ENCODE peak calls at places on chromosome 6, in nine cellular contexts. H, Z, M, C, A, L, W, E and S are unnamed samples.

GRCh38 chr6:90375681-90376439 is 79.2 kb upstream of the BACH2 start:
- DNase-seq in H (peak; percentile 82), W (no peak), M (peak; percentile 79), E (no peak), A (no peak), Z (no peak), L (no peak), C (no peak), S (peak; percentile 97)

GRCh38 chr6:152993847-152994246 is 8.7 kb downstream of the MTRF1L start:
- DNase-seq in A (no peak), C (no peak), W (no peak), H (no peak), L (no peak), M (no peak), Z (no peak), E (no peak), S (no peak)

GRCh38 chr6:166583230-166583629 is 3.2 kb downstream of the RAMACL start:
- DNase-seq in H (no peak), L (no peak), E (no peak), C (no peak), M (no peak), Z (no peak), W (no peak), A (no peak), S (no peak)

GRCh38 chr6:24990227-24990843 is 54.6 kb upstream of the RIPOR2 start:
- DNase-seq in A (no peak), H (peak; percentile 38), E (no peak), C (no peak), M (peak; percentile 79), Z (no peak), W (no peak), L (no peak), S (no peak)

GRCh38 chr6:36912583-36912982 is 26.8 kb downstream of the C6orf89 start:
- DNase-seq in E (peak; percentile 80), C (no peak), Z (peak; percentile 30), W (no peak), A (no peak), L (no peak), M (peak; percentile 96), H (peak; percentile 90), S (no peak)

GRCh38 chr6:53500095-53500494 is 44.8 kb downstream of the GCLC start:
- DNase-seq in H (no peak), C (no peak), W (no peak), L (no peak), E (no peak), A (no peak), Z (no peak), M (no peak), S (no peak)

GRCh38 chr6:108902389-108902792 is 54.2 kb downstream of the ARMC2 start:
- DNase-seq in M (peak; percentile 23), Z (no peak), E (peak; percentile 37), C (no peak), A (peak; percentile 46), L (no peak), H (peak; percentile 48), W (no peak), S (peak; percentile 54)

GRCh38 chr6:137160763-137161162 is 12.7 kb downstream of the IL22RA2 start:
- DNase-seq in E (no peak), Z (no peak), C (no peak), L (no peak), A (no peak), H (peak; percentile 36), M (peak; percentile 19), W (no peak), S (no peak)

GRCh38 chr6:89084542-89084941 is 4.0 kb downstream of the PNRC1 start:
- DNase-seq in L (no peak), C (no peak), H (no peak), Z (no peak), E (no peak), A (no peak), W (no peak), M (no peak), S (no peak)

GRCh38 chr6:27770724-27771123 is 141.5 kb downstream of the OR2B2 start:
- DNase-seq in Z (no peak), M (no peak), A (no peak), L (no peak), W (peak; percentile 95), H (no peak), E (no peak), C (no peak), S (no peak)

GRCh38 chr6:53975966-53976610 is 135.2 kb upstream of the MLIP start:
- DNase-seq in Z (no peak), L (no peak), H (no peak), E (no peak), C (no peak), W (no peak), A (no peak), M (no peak), S (no peak)

GRCh38 chr6:85674604-85675003 is 31.9 kb upstream of the SYNCRIP start:
- DNase-seq in C (no peak), M (no peak), Z (no peak), H (no peak), A (no peak), L (no peak), W (peak; percentile 15), E (no peak), S (peak; percentile 21)

GRCh38 chr6:63527658-63528514 is 44.4 kb upstream of the LOC128125822 start:
- DNase-seq in Z (peak; percentile 87), W (no peak), L (peak; percentile 94), M (peak; percentile 92), A (no peak), E (no peak), C (no peak), H (peak; percentile 96), S (no peak)

GRCh38 chr6:108497883-108498282 is 62.8 kb upstream of the FOXO3 start:
- DNase-seq in Z (peak; percentile 39), M (peak; percentile 52), W (peak; percentile 86), L (peak; percentile 36), E (peak; percentile 57), H (peak; percentile 61), A (peak; percentile 73), C (peak; percentile 44), S (peak; percentile 54)

GRCh38 chr6:53691252-53691651 is 25.7 kb upstream of the KLHL31 start:
- DNase-seq in M (no peak), E (no peak), W (no peak), C (no peak), Z (no peak), L (no peak), H (no peak), A (no peak), S (no peak)

DNA sequence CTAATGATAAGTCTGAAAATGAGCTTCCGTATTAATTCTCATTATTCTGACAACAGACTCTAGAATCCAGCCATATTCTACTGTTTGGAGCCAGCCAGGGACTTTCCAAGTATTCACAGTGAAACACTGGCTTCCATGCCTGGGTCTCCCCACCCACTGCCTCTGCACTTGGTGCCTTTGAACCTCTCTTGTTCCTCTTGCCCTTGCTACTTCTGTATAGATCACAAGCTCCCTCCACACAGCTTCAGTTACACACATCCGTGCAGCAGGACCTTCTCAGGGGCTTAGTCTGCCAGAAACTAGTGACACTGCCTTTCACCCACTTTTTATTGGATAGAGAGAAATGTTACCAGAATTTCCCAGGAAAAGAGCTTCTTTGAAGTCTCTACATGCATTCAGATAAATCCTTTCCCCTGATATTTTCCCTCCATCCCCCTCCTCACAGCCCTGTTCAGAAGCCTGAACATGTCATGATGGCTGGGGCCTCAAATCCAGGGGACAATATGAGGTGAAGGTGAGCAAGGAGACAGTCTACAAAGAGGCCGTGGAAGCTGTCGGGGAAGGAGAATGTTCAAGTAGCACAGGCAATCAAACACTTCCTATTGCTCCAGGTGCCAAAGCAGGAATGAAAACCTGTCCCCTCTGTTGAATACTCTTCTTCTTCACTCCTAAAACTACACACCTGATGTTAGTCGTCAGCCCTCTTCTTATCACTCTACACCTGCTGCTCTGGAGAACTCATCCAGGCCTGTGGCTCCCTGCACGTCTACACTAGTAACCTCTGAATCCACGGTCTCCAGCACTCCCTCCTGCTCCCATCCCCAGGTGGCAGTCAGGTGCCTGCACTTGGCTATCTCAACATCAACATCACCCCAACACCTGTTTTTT is 20.1 kb upstream of the HLA-DOA start:
- DNase-seq in L (no peak), C (no peak), M (no peak), W (peak; percentile 28), H (peak; percentile 12), A (no peak), Z (no peak), E (no peak), S (peak; percentile 89)
- TF ChIP-seq EZH2phosphoT487 in L (no peak), C (no peak), M (no peak), W (no peak), H (no peak), A (no peak), Z (no peak), E (no peak), S (no peak)

DNA sequence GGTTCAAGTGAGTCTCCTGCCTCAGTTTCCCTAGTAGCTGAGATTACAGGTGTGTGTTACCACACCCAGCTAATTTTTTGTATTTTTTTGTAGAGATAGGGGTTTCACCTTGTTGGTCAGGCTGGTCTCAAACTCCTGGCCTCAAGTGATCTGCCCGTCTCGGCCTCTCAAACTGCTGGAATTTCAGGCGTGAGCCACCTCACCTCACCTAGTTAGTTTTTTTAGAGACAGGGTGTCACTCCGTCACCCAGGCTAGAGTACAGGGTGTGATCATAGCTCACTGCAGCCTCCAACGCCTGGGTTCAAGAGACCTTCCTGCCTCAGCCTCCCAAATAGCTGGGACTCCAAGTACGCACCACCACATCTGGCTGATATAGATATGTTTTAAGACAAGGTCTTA is 22.9 kb downstream of the SYTL3 start:
- DNase-seq in M (no peak), Z (no peak), A (no peak), C (no peak), H (no peak), E (no peak), L (no peak), W (no peak), S (no peak)
- H3K27ac ChIP-seq in M (no peak overlapping the region), Z (no peak overlapping the region), A (no peak overlapping the region), C (no peak overlapping the region), H (no peak overlapping the region), E (no peak overlapping the region), L (no peak overlapping the region), W (no peak overlapping the region), S (no peak overlapping the region)

GRCh38 chr6:87723727-87724078 is 21.7 kb upstream of the AKIRIN2 start:
- DNase-seq in E (no peak), M (no peak), A (no peak), Z (no peak), L (no peak), W (no peak), H (no peak), C (no peak), S (no peak)
- H3K4me2 ChIP-seq in E (peak overlapping the region; percentile 35), M (peak overlapping the region; percentile 56), A (no peak overlapping the region), Z (no peak overlapping the region), L (peak overlapping the region; percentile 53), W (no peak overlapping the region), H (peak overlapping the region; percentile 36), C (no peak overlapping the region), S (no peak overlapping the region)

DNA sequence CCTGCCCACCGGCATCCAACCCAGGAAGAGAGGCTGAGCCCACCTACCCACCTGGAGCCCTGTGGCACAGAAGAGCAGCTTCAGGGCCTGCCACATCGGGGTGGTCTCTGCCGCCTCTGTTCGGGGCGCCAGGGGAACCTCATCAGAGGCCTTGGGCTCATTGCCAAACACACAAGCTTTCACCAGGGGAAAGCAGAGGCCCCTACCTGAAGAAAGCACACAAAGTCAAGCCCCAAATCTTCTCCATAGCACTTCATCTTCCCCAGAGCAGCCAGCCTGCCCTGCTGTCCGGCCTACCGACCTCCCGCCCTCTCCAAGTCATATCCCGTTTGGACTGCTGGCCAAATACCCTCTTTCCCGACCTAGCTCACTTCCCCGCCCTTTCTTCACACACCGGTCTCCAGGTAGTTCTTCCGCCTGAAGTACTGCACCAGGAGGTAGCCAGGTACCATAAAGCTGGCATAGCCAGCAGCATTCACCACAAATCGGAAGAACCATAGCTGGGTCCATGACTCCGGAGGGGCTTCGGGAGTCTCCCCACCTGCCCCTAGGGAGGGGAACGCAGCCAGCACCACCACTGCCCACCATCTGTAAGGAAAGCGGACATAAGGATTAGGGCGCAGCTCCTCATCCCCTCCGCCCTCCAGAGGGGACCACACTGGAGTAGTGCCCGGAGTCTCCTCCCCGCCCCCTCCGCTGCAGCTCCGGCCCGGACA is 879 bp downstream of the SLC35B2 start:
- DNase-seq in Z (no peak), A (no peak), C (no peak), L (no peak), M (peak; percentile 45), E (peak; percentile 18), W (peak; percentile 81), H (no peak), S (no peak)
- TF ChIP-seq EZH2phosphoT487 in Z (no peak), A (no peak), C (no peak), L (no peak), M (no peak), E (no peak), W (no peak), H (no peak), S (no peak)